ENCODE peak calls at places on chromosomes 4 and X, in five cellular contexts. W is erythroblast, J is heart left ventricle, T is HepG2, S is spleen. L is an unnamed sample.

GRCh38 chr4:188695261-188695660 is 556.0 kb downstream of the TRIML1 start:
- DNase-seq in T (no peak), J (no peak), W (no peak), S (no peak), L (no peak)

GRCh38 chr4:200936-201335 is 76.6 kb downstream of the ZNF718 start:
- DNase-seq in W (no peak), T (no peak), J (no peak), S (no peak), L (no peak)

GRCh38 chr4:86910369-86910768 is 18.1 kb upstream of the C4orf36 start:
- DNase-seq in S (no peak), W (no peak), T (no peak), J (no peak), L (no peak)

GRCh38 chrX:51420610-51421009 is 75.8 kb downstream of the NUDT11 start:
- DNase-seq in S (no peak), W (peak; percentile 40), J (no peak), T (peak; percentile 5), L (no peak)

GRCh38 chr4:38577482-38577881 is 86.5 kb upstream of the KLF3 start:
- DNase-seq in W (no peak), T (no peak), S (no peak), J (no peak), L (no peak)

GRCh38 chrX:270848-271367 is 10.3 kb upstream of the PLCXD1 start:
- DNase-seq in T (no peak), W (no peak), J (no peak), S (peak; percentile 79), L (peak; percentile 30)

GRCh38 chr4:158020175-158020574 is 152.7 kb downstream of the GASK1B start:
- DNase-seq in W (peak; percentile 13), J (no peak), T (peak; percentile 92), S (no peak), L (no peak)

GRCh38 chr4:81607947-81608346 is 136.2 kb upstream of the RASGEF1B start:
- DNase-seq in J (no peak), W (no peak), S (no peak), T (no peak), L (no peak)

GRCh38 chr4:186660403-186660802 is 63.3 kb downstream of the FAT1 start:
- DNase-seq in W (no peak), J (no peak), T (no peak), S (no peak), L (no peak)

GRCh38 chr4:186839122-186840037 is 115.7 kb upstream of the FAT1 start:
- DNase-seq in J (no peak), S (no peak), T (no peak), W (no peak), L (no peak)

GRCh38 chr4:77636902-77637301 is 31.3 kb downstream of the CXCL13 start:
- DNase-seq in S (no peak), J (no peak), W (peak; percentile 18), T (peak; percentile 83), L (no peak)

GRCh38 chr4:130542953-130543352 is 1447.0 kb downstream of the C4orf33 start:
- DNase-seq in J (no peak), S (no peak), W (no peak), T (no peak), L (no peak)

GRCh38 chrX:123779908-123780396 is 47.1 kb upstream of the THOC2 start:
- DNase-seq in T (peak; percentile 83), S (no peak), J (no peak), W (peak; percentile 21), L (no peak)

GRCh38 chrX:43813319-43813718 is 68.9 kb downstream of the MAOB start:
- DNase-seq in W (no peak), T (no peak), J (no peak), S (no peak), L (no peak)

GRCh38 chr4:101953949-101954348 is 163.4 kb downstream of the BANK1 start:
- DNase-seq in W (no peak), T (peak; percentile 16), S (no peak), J (no peak), L (peak; percentile 35)

GRCh38 chr4:73341454-73341853 is 62.6 kb upstream of the ALB start:
- DNase-seq in J (no peak), S (no peak), T (peak; percentile 85), W (peak; percentile 41), L (no peak)

GRCh38 chrX:19075754-19076153 is 46.5 kb downstream of the ADGRG2 start:
- DNase-seq in W (no peak), J (no peak), T (no peak), S (no peak), L (no peak)

GRCh38 chrX:129678176-129678880 is 23.6 kb upstream of the APLN start:
- DNase-seq in S (peak; percentile 89), W (peak; percentile 0), J (peak; percentile 69), T (no peak), L (peak; percentile 62)

GRCh38 chrX:69618803-69619202 is 2.9 kb downstream of the EDA start:
- DNase-seq in S (no peak), W (no peak), T (peak; percentile 19), J (peak; percentile 23), L (peak; percentile 15)

GRCh38 chr4:79651516-79651915 is 243.5 kb upstream of the GK2 start:
- DNase-seq in W (no peak), S (no peak), T (peak; percentile 1), J (no peak), L (no peak)

GRCh38 chr4:36277533-36277932 is 3.9 kb upstream of the DTHD1 start:
- DNase-seq in T (no peak), W (no peak), S (no peak), J (no peak), L (no peak)

GRCh38 chr4:83129258-83129657 is 14.7 kb upstream of the PLAC8 start:
- DNase-seq in T (no peak), W (no peak), S (no peak), J (no peak), L (no peak)

GRCh38 chrX:38438321-38438720 is 85.9 kb downstream of the OTC start:
- DNase-seq in S (peak; percentile 41), J (no peak), W (peak; percentile 0), T (no peak), L (no peak)

GRCh38 chrX:17876135-17876534 is 15.0 kb upstream of the RAI2 start:
- DNase-seq in W (no peak), T (no peak), S (no peak), J (no peak), L (no peak)

GRCh38 chrX:9861711-9862110 is 75.5 kb downstream of the SHROOM2 start:
- DNase-seq in S (no peak), W (no peak), J (no peak), T (peak; percentile 37), L (no peak)

GRCh38 chrX:4878642-4879041 is 1165.2 kb upstream of the PRKX start:
- DNase-seq in T (no peak), J (no peak), W (no peak), S (no peak), L (no peak)

GRCh38 chr4:154164931-154165839 is 326.4 kb downstream of the DCHS2 start:
- DNase-seq in J (no peak), T (no peak), W (peak; percentile 21), S (no peak), L (no peak)

GRCh38 chrX:109997786-109998452 is 5.0 kb upstream of the TMEM164 start:
- DNase-seq in W (no peak), J (no peak), S (no peak), T (no peak), L (peak; percentile 37)

GRCh38 chr4:138053601-138054322 is 188.4 kb downstream of the SLC7A11 start:
- DNase-seq in T (no peak), J (no peak), W (no peak), S (no peak), L (no peak)

GRCh38 chr4:41590591-41590990 is 52.6 kb downstream of the LIMCH1 start:
- DNase-seq in W (no peak), J (no peak), S (no peak), T (no peak), L (peak; percentile 81)

GRCh38 chr4:7988437-7988836 is 48.8 kb upstream of the AFAP1 start:
- DNase-seq in S (no peak), T (no peak), J (no peak), W (no peak), L (no peak)

GRCh38 chr4:145930592-145930991 is 8.0 kb downstream of the ZNF827 start:
- DNase-seq in T (no peak), W (no peak), J (peak; percentile 39), S (no peak), L (no peak)

GRCh38 chr4:111641813-111642579 is 503.3 kb upstream of the FAM241A start:
- DNase-seq in S (no peak), J (no peak), W (peak; percentile 78), T (peak; percentile 87), L (peak; percentile 62)

GRCh38 chrX:130906776-130907175 is 3.8 kb upstream of the ENOX2 start:
- DNase-seq in J (no peak), T (peak; percentile 14), S (no peak), W (no peak), L (no peak)

GRCh38 chrX:130902446-130902782 is 595 bp downstream of the ENOX2 start:
- DNase-seq in T (no peak), W (no peak), S (no peak), J (no peak), L (no peak)

GRCh38 chrX:130902783-130903613 is at the start of gene ENOX2:
- DNase-seq in S (peak; percentile 96), T (peak; percentile 95), J (peak; percentile 96), W (peak; percentile 91), L (peak; percentile 93)
- TF ChIP-seq POLR2A in S (peak; percentile 80), T (peak; percentile 83), J (peak; percentile 85), W (peak; percentile 80), L (peak; percentile 73)

GRCh38 chrX:30693999-30694650 is 40.9 kb downstream of the GK start:
- DNase-seq in S (no peak), W (no peak), T (peak; percentile 47), J (no peak), L (no peak)

GRCh38 chrX:30690330-30690729 is 37.1 kb downstream of the GK start:
- DNase-seq in T (no peak), J (no peak), S (no peak), W (no peak), L (no peak)

DNA sequence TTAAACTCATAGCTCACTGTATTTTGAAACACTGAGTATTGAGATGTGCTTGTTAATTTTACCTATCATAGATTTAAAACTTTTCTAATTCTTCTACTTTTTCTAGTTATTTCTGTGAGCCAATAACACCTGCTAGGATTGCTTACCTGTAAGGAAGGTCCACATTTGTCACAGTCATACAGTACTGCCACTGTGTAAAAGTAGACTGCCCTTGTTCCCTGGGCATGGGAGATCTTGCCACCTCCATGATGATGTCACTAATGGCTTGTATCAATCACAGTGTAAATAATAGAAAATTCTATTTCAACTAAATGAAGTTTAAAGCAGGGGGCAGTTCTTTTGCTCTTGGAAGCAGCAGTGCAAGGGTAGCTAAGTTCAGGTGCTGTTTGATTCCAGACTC is 35.9 kb downstream of the GK start:
- DNase-seq in W (no peak), T (no peak), S (no peak), J (no peak), L (no peak)
- TF ChIP-seq POLR2A in W (no peak), T (no peak), S (no peak), J (no peak), L (no peak)

GRCh38 chrX:24955372-24955771 is 60.4 kb downstream of the ARX start:
- DNase-seq in S (no peak), J (no peak), T (no peak), W (no peak), L (no peak)

GRCh38 chrX:24956828-24957227 is 58.9 kb downstream of the ARX start:
- DNase-seq in J (no peak), W (no peak), S (no peak), T (no peak), L (no peak)

GRCh38 chrX:24954732-24955131 is 61.0 kb downstream of the ARX start:
- DNase-seq in J (no peak), W (no peak), T (no peak), S (no peak), L (no peak)
- TF ChIP-seq POLR2A in J (no peak), W (no peak), T (no peak), S (no peak), L (no peak)

GRCh38 chr4:84966382-84967291 is at the start of gene WDFY3:
- DNase-seq in W (peak; percentile 84), J (peak; percentile 90), T (peak; percentile 58), S (peak; percentile 91), L (peak; percentile 87)
- TF ChIP-seq POLR2A in W (peak; percentile 43), J (peak; percentile 52), T (peak; percentile 80), S (no peak), L (no peak)

L was measured in thyroid gland.